ENCODE peak calls at places on chromosomes 7 and 10, in nine cellular contexts. A, G, D, B, X, Q, Y, J and H are unnamed samples.

GRCh38 chr10:127046975-127047877 is 142.0 kb downstream of the DOCK1 start:
- DNase-seq in A (no peak), G (no peak), D (no peak), B (no peak), X (no peak), Q (no peak), Y (no peak), J (no peak), H (no peak)

GRCh38 chr7:22724861-22725260 is 2.1 kb upstream of the IL6 start:
- DNase-seq in A (no peak), G (no peak), D (no peak), B (no peak), X (no peak), Q (no peak), Y (no peak), J (no peak), H (no peak)

GRCh38 chr7:16298221-16298620 is 123.1 kb downstream of the CRPPA start:
- DNase-seq in A (no peak), G (no peak), D (no peak), B (no peak), X (no peak), Q (no peak), Y (no peak), J (no peak), H (no peak)

GRCh38 chr7:25711940-25712339 is 440.1 kb upstream of the NFE2L3 start:
- DNase-seq in A (no peak), G (no peak), D (no peak), B (no peak), X (no peak), Q (no peak), Y (no peak), J (no peak), H (no peak)

GRCh38 chr7:155423337-155424285 is 34.3 kb upstream of the EN2 start:
- DNase-seq in A (no peak), G (no peak), D (no peak), B (no peak), X (no peak), Q (no peak), Y (no peak), J (no peak), H (no peak)

GRCh38 chr7:140915948-140916555 is 8.7 kb downstream of the BRAF start:
- DNase-seq in A (no peak), G (no peak), D (no peak), B (no peak), X (no peak), Q (no peak), Y (no peak), J (no peak), H (no peak)

GRCh38 chr7:151195616-151196450 is 8.8 kb upstream of the ASB10 start:
- DNase-seq in A (no peak), G (peak), D (no peak), B (no peak), X (no peak), Q (no peak), Y (no peak), J (no peak), H (no peak)

GRCh38 chr7:130622866-130623265 is 45.7 kb downstream of the COPG2 start:
- DNase-seq in A (no peak), G (no peak), D (no peak), B (no peak), X (no peak), Q (no peak), Y (no peak), J (no peak), H (no peak)

GRCh38 chr10:34504534-34504933 is 310.6 kb downstream of the PARD3 start:
- DNase-seq in A (peak), G (no peak), D (no peak), B (no peak), X (peak), Q (peak), Y (no peak), J (no peak), H (no peak)

GRCh38 chr10:17835688-17836087 is 26.5 kb downstream of the MRC1 start:
- DNase-seq in A (peak), G (no peak), D (no peak), B (no peak), X (peak), Q (no peak), Y (no peak), J (no peak), H (no peak)

GRCh38 chr7:23184709-23185354 is 3.0 kb downstream of the NUP42 start:
- DNase-seq in A (peak), G (no peak), D (peak), B (peak), X (peak), Q (peak), Y (no peak), J (peak), H (peak)

GRCh38 chr7:30556854-30557644 is 37.6 kb upstream of the GARS1 start:
- DNase-seq in A (no peak), G (peak), D (no peak), B (no peak), X (no peak), Q (no peak), Y (no peak), J (no peak), H (no peak)

GRCh38 chr10:63667596-63667995 is 146.4 kb downstream of the REEP3 start:
- DNase-seq in A (no peak), G (no peak), D (no peak), B (no peak), X (no peak), Q (no peak), Y (no peak), J (no peak), H (no peak)

GRCh38 chr10:112650588-112651030 is 203.6 kb downstream of the VTI1A start:
- DNase-seq in A (no peak), G (no peak), D (no peak), B (no peak), X (no peak), Q (peak), Y (no peak), J (no peak), H (no peak)

GRCh38 chr10:122051609-122052385 is 62.8 kb downstream of the TACC2 start:
- DNase-seq in A (peak), G (peak), D (peak), B (no peak), X (peak), Q (peak), Y (peak), J (no peak), H (peak)

GRCh38 chr10:72540193-72540807 is 85.6 kb downstream of the MICU1 start:
- DNase-seq in A (no peak), G (no peak), D (no peak), B (no peak), X (no peak), Q (no peak), Y (no peak), J (no peak), H (no peak)

GRCh38 chr7:37367010-37367409 is 81.7 kb downstream of the ELMO1 start:
- DNase-seq in A (no peak), G (no peak), D (no peak), B (no peak), X (no peak), Q (no peak), Y (no peak), J (no peak), H (no peak)

GRCh38 chr7:2661602-2662272 is 26.3 kb upstream of the AMZ1 start:
- DNase-seq in A (no peak), G (no peak), D (no peak), B (peak), X (no peak), Q (no peak), Y (no peak), J (no peak), H (no peak)

GRCh38 chr7:124566576-124566975 is 199.0 kb downstream of the GPR37 start:
- DNase-seq in A (peak), G (peak), D (no peak), B (no peak), X (no peak), Q (no peak), Y (no peak), J (no peak), H (no peak)

GRCh38 chr10:102918817-102919236 is 733 bp downstream of the CNNM2 start:
- DNase-seq in A (peak), G (peak), D (peak), B (no peak), X (no peak), Q (no peak), Y (no peak), J (no peak), H (peak)

GRCh38 chr10:97577701-97578100 is 5.1 kb downstream of the ANKRD2 start:
- DNase-seq in A (no peak), G (no peak), D (no peak), B (no peak), X (no peak), Q (no peak), Y (no peak), J (no peak), H (no peak)

GRCh38 chr10:61166065-61166464 is 222.1 kb upstream of the RHOBTB1 start:
- DNase-seq in A (no peak), G (no peak), D (no peak), B (no peak), X (no peak), Q (no peak), Y (no peak), J (no peak), H (no peak)

GRCh38 chr7:114085313-114085591 is 166.4 kb upstream of the PPP1R3A start:
- DNase-seq in A (no peak), G (peak), D (no peak), B (peak), X (no peak), Q (no peak), Y (no peak), J (no peak), H (no peak)

GRCh38 chr10:70267161-70267933 is 16.5 kb downstream of the NPFFR1 start:
- DNase-seq in A (peak), G (peak), D (peak), B (no peak), X (peak), Q (peak), Y (peak), J (no peak), H (peak)

GRCh38 chr10:52541082-52541481 is 227.0 kb downstream of the DKK1 start:
- DNase-seq in A (no peak), G (no peak), D (no peak), B (peak), X (no peak), Q (peak), Y (no peak), J (no peak), H (no peak)

GRCh38 chr10:124213881-124214523 is 120.6 kb upstream of the CHST15 start:
- DNase-seq in A (no peak), G (no peak), D (no peak), B (no peak), X (no peak), Q (no peak), Y (no peak), J (no peak), H (no peak)

GRCh38 chr7:152312316-152312715 is 123.5 kb downstream of the KMT2C start:
- DNase-seq in A (no peak), G (no peak), D (no peak), B (no peak), X (no peak), Q (no peak), Y (no peak), J (no peak), H (no peak)

GRCh38 chr10:4532467-4532866 is 293.5 kb upstream of the AKR1E2 start:
- DNase-seq in A (no peak), G (no peak), D (no peak), B (no peak), X (no peak), Q (no peak), Y (no peak), J (no peak), H (no peak)

GRCh38 chr7:15972767-15973362 is 286.4 kb upstream of the MEOX2 start:
- DNase-seq in A (no peak), G (no peak), D (no peak), B (no peak), X (no peak), Q (peak), Y (no peak), J (no peak), H (no peak)

GRCh38 chr7:49001610-49002033 is 77.3 kb downstream of the CDC14C start:
- DNase-seq in A (peak), G (peak), D (peak), B (peak), X (no peak), Q (no peak), Y (peak), J (peak), H (peak)

GRCh38 chr7:2575046-2575732 is 16.4 kb downstream of the IQCE start:
- DNase-seq in A (no peak), G (no peak), D (no peak), B (no peak), X (no peak), Q (no peak), Y (no peak), J (no peak), H (peak)

GRCh38 chr7:30899630-30900029 is 12.0 kb upstream of the AQP1 start:
- DNase-seq in A (no peak), G (no peak), D (no peak), B (no peak), X (no peak), Q (no peak), Y (no peak), J (no peak), H (no peak)

GRCh38 chr7:147879116-147879750 is 711.3 kb upstream of the C7orf33 start:
- DNase-seq in A (no peak), G (no peak), D (no peak), B (no peak), X (no peak), Q (no peak), Y (no peak), J (no peak), H (no peak)

GRCh38 chr7:37930226-37930948 is 9.9 kb downstream of the EPDR1 start:
- DNase-seq in A (peak), G (no peak), D (no peak), B (no peak), X (no peak), Q (no peak), Y (no peak), J (no peak), H (no peak)

GRCh38 chr7:111763221-111763791 is 201.0 kb upstream of the IMMP2L start:
- DNase-seq in A (peak), G (peak), D (no peak), B (peak), X (peak), Q (peak), Y (no peak), J (no peak), H (peak)

GRCh38 chr7:12683678-12684077 is 3.8 kb upstream of the ARL4A start:
- DNase-seq in A (peak), G (no peak), D (no peak), B (peak), X (no peak), Q (peak), Y (no peak), J (no peak), H (peak)

GRCh38 chr7:47440320-47440719 is 141.6 kb downstream of the TNS3 start:
- DNase-seq in A (no peak), G (no peak), D (no peak), B (no peak), X (no peak), Q (no peak), Y (no peak), J (no peak), H (no peak)

GRCh38 chr10:11908991-11909390 is 85.8 kb downstream of the PROSER2 start:
- DNase-seq in A (no peak), G (no peak), D (no peak), B (no peak), X (no peak), Q (no peak), Y (no peak), J (no peak), H (no peak)

DNA sequence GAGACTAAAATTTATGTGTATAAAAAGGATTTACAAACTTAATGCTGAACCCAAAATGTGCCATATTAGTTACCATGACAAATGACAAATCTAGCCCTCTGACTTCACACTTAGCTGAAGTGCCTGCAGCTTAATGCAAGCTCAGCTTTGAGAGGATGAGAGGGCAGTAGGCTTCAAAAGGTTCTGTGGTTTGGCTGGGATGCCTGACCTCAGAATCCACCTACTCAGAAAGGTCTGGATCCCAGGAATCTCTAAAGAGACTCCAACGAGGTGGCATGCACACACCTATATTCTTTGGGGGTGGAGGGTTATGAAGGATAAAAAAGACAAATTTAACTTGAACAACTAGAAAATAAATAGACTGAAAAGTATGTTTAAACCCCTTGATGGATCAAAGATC is 213.4 kb downstream of the TAX1BP1 start:
- DNase-seq in A (no peak), G (no peak), D (no peak), B (no peak), X (no peak), Q (no peak), Y (no peak), J (no peak), H (no peak)
- TF ChIP-seq MAX in A (no peak), G (no peak), D (no peak), B (no peak), X (no peak), Q (no peak), Y (no peak), J (no peak), H (no peak)

GRCh38 chr10:74937446-74937935 is 111.1 kb downstream of the KAT6B start:
- DNase-seq in A (no peak), G (no peak), D (no peak), B (no peak), X (no peak), Q (no peak), Y (no peak), J (no peak), H (no peak)

GRCh38 chr10:74930962-74931361 is 104.6 kb downstream of the KAT6B start:
- DNase-seq in A (no peak), G (no peak), D (no peak), B (no peak), X (no peak), Q (no peak), Y (no peak), J (no peak), H (no peak)

GRCh38 chr10:74932648-74933047 is 106.2 kb downstream of the KAT6B start:
- DNase-seq in A (no peak), G (no peak), D (no peak), B (no peak), X (no peak), Q (no peak), Y (no peak), J (no peak), H (no peak)

GRCh38 chr10:74934100-74934812 is 107.9 kb downstream of the KAT6B start:
- DNase-seq in A (no peak), G (no peak), D (no peak), B (no peak), X (no peak), Q (no peak), Y (no peak), J (no peak), H (no peak)

DNA sequence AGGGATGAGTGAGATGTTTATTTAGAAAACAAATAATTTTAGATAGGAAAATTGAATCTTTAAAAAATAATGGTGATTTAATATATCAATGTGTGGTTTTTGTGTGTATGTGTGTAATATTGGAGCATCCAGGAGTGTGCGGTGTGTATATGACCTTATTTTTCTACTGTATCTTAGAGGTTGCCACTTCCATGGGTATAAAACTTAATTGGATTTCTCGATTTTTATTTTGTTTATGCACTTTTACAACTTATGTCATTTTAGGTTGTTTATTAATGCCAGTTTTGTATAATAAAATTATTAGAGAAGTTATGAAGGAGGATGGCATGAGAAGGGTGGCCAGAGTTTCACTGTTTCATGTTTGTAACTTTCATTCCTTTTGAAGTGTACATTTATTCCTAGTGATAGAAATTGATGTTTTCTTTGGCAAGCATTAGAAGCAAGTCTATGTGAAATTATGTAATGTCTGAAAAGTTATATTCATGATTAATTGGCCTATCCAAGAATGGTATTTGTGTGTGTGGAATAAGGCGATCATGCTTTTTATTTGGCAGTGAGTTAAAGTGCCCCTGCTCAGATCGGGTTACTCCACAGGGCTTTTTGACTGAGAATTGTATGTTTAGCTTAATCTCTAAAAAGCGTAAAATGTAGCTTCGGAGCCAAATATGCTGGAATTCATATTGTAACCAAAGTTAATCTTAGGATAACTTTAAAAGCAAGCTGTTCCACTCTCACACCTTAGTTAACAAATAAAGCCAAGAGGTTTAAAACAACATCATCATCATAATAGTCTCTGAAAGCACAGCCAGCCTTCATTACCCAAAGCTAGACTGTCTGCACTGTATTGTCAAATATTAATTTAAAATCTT is 110.4 kb downstream of the KAT6B start:
- DNase-seq in A (no peak), G (no peak), D (no peak), B (no peak), X (no peak), Q (peak), Y (no peak), J (no peak), H (no peak)
- TF ChIP-seq MAX in A (no peak), G (no peak), D (no peak), B (no peak), X (no peak), Q (no peak), Y (no peak), J (no peak), H (no peak)

DNA sequence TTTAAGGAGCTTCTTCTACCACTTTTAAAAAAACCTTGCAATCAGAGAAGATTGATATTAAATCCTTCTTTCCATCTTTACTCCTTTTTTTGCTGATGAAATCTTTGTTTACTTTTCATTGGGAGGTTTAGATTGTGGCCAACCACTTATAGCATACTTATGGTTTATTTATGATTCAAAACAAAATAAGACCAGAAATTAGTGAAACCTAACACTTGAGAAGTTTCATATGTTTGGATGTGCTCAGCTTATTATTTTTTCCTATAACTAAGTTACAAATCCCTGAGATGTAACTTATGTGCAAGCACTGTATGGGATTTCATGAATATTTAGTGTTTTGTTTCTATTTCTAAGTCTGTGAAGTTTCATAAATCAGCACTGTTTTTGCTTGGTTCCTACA is 13.6 kb upstream of the PRPS1L1 start:
- DNase-seq in A (no peak), G (no peak), D (no peak), B (no peak), X (no peak), Q (no peak), Y (no peak), J (no peak), H (no peak)
- TF ChIP-seq MAX in A (no peak), G (no peak), D (no peak), B (no peak), X (no peak), Q (no peak), Y (no peak), J (no peak), H (no peak)

GRCh38 chr7:35752727-35753126 is 48.1 kb upstream of the SEPTIN7 start:
- DNase-seq in A (no peak), G (no peak), D (no peak), B (no peak), X (no peak), Q (no peak), Y (no peak), J (no peak), H (no peak)
- TF ChIP-seq MAX in A (no peak), G (no peak), D (no peak), B (no peak), X (no peak), Q (no peak), Y (no peak), J (no peak), H (no peak)

GRCh38 chr7:78020874-78021249 is 222.3 kb downstream of the PHTF2 start:
- DNase-seq in A (no peak), G (no peak), D (no peak), B (no peak), X (no peak), Q (no peak), Y (no peak), J (no peak), H (no peak)
- TF ChIP-seq MAX in A (no peak), G (no peak), D (no peak), B (no peak), X (no peak), Q (no peak), Y (no peak), J (no peak), H (no peak)

GRCh38 chr7:99393363-99394187 is 14.8 kb downstream of the PDAP1 start:
- DNase-seq in A (no peak), G (peak), D (no peak), B (peak), X (no peak), Q (no peak), Y (peak), J (no peak), H (no peak)
- TF ChIP-seq MAX in A (no peak), G (no peak), D (no peak), B (no peak), X (no peak), Q (no peak), Y (no peak), J (no peak), H (no peak)